ENCODE peak calls at places on chromosomes 4 and X, in five cellular contexts. N, R, T, D and Y are unnamed samples.

GRCh38 chr4:77600521-77601451 is 4.8 kb upstream of the CXCL13 start:
- DNase-seq in R (peak), T (no peak), N (no peak), D (peak), Y (no peak)

GRCh38 chr4:46389301-46389761 is 597 bp downstream of the GABRA2 start:
- DNase-seq in T (no peak), N (no peak), R (no peak), D (peak), Y (no peak)

GRCh38 chr4:108170729-108171540 is 2.2 kb upstream of the LEF1 start:
- DNase-seq in N (no peak), R (no peak), T (no peak), D (no peak), Y (no peak)

GRCh38 chr4:156169011-156169410 is 215.3 kb upstream of the CTSO start:
- DNase-seq in T (no peak), N (no peak), R (no peak), D (no peak), Y (no peak)

GRCh38 chr4:2798399-2799301 is 5.8 kb downstream of the SH3BP2 start:
- DNase-seq in T (no peak), D (peak), R (peak), N (peak), Y (no peak)

GRCh38 chr4:52372269-52372668 is 286.8 kb downstream of the USP46 start:
- DNase-seq in D (no peak), R (no peak), T (no peak), N (no peak), Y (no peak)

GRCh38 chr4:19063662-19064061 is 1042.1 kb upstream of the LCORL start:
- DNase-seq in D (no peak), N (no peak), R (no peak), T (no peak), Y (no peak)

GRCh38 chrX:12548746-12549145 is 242.5 kb upstream of the PRPS2 start:
- DNase-seq in R (no peak), D (no peak), T (no peak), N (no peak), Y (no peak)

GRCh38 chr4:189185810-189186432 is 754.8 kb upstream of the FRG1 start:
- DNase-seq in D (no peak), T (no peak), R (no peak), N (no peak), Y (no peak)

GRCh38 chr4:150280081-150280950 is 202.1 kb downstream of the DCLK2 start:
- DNase-seq in R (no peak), N (no peak), T (no peak), D (no peak), Y (no peak)

GRCh38 chrX:105744291-105744690 is 78.0 kb upstream of the NRK start:
- DNase-seq in R (no peak), T (no peak), D (no peak), N (no peak), Y (no peak)

GRCh38 chrX:135591871-135592270 is 71.4 kb downstream of the INTS6L start:
- DNase-seq in R (no peak), T (no peak), D (no peak), N (no peak), Y (no peak)

GRCh38 chr4:157664726-157665125 is 444.2 kb downstream of the GRIA2 start:
- DNase-seq in D (no peak), N (no peak), R (no peak), T (no peak), Y (no peak)

GRCh38 chr4:123379392-123379791 is 17.2 kb upstream of the SPRY1 start:
- DNase-seq in R (no peak), D (no peak), T (no peak), N (no peak), Y (no peak)

GRCh38 chr4:26342328-26343040 is 21.7 kb downstream of the RBPJ start:
- DNase-seq in T (no peak), R (no peak), D (no peak), N (no peak), Y (no peak)

GRCh38 chr4:90209922-90210321 is 82.7 kb downstream of the CCSER1 start:
- DNase-seq in D (no peak), R (no peak), N (no peak), T (no peak), Y (no peak)

GRCh38 chrX:124347242-124347641 is 879 bp downstream of the SH2D1A start:
- DNase-seq in N (no peak), R (no peak), T (no peak), D (no peak), Y (no peak)

GRCh38 chr4:73692284-73692683 is 48.1 kb upstream of the CXCL8 start:
- DNase-seq in D (no peak), N (no peak), T (no peak), R (no peak), Y (no peak)

GRCh38 chrX:1418901-1419544 is 27.1 kb upstream of the SLC25A6 start:
- DNase-seq in R (no peak), N (peak), T (no peak), D (no peak), Y (no peak)

GRCh38 chrX:65679071-65679540 is 11.7 kb downstream of the MSN start:
- DNase-seq in T (no peak), N (no peak), D (no peak), R (no peak), Y (no peak)

GRCh38 chrX:154040307-154040756 is 20.6 kb upstream of the IRAK1 start:
- DNase-seq in R (no peak), N (no peak), D (no peak), T (no peak), Y (no peak)

GRCh38 chrX:40299028-40299479 is 201.3 kb upstream of the BCOR start:
- DNase-seq in R (no peak), T (no peak), D (no peak), N (peak), Y (no peak)

GRCh38 chr4:70372760-70373159 is 10.2 kb upstream of the SMR3B start:
- DNase-seq in N (no peak), D (no peak), T (no peak), R (no peak), Y (no peak)

GRCh38 chrX:45846328-45846727 is 645.7 kb upstream of the DIPK2B start:
- DNase-seq in R (no peak), D (no peak), T (no peak), N (no peak), Y (no peak)

GRCh38 chrX:11461181-11462001 is 168.2 kb downstream of the AMELX start:
- DNase-seq in N (no peak), D (no peak), R (no peak), T (no peak), Y (no peak)

GRCh38 chrX:11261260-11261659 is 32.0 kb upstream of the AMELX start:
- DNase-seq in T (no peak), D (no peak), N (no peak), R (no peak), Y (no peak)

GRCh38 chr4:61085534-61085933 is 114.6 kb upstream of the ADGRL3 start:
- DNase-seq in R (no peak), D (no peak), T (no peak), N (no peak), Y (no peak)

GRCh38 chr4:148951346-148951745 is 509.1 kb upstream of the NR3C2 start:
- DNase-seq in D (no peak), R (no peak), N (no peak), T (no peak), Y (no peak)

GRCh38 chrX:112820364-112821308 is 20.0 kb downstream of the AMOT start:
- DNase-seq in D (no peak), N (no peak), R (no peak), T (no peak), Y (no peak)

GRCh38 chr4:3229964-3230363 is 19.0 kb upstream of the MSANTD1 start:
- DNase-seq in N (no peak), T (no peak), R (no peak), D (no peak), Y (no peak)

GRCh38 chr4:10085828-10086505 is 30.6 kb downstream of the WDR1 start:
- DNase-seq in R (no peak), N (peak), D (peak), T (no peak), Y (no peak)

GRCh38 chrX:138858438-138858837 is 146.9 kb upstream of the FGF13 start:
- DNase-seq in T (no peak), D (no peak), R (no peak), N (no peak), Y (no peak)

GRCh38 chrX:154748712-154749339 is 2.1 kb downstream of the GAB3 start:
- DNase-seq in T (no peak), N (no peak), R (no peak), D (no peak), Y (no peak)

GRCh38 chrX:133045986-133046385 is 50.9 kb downstream of the USP26 start:
- DNase-seq in D (no peak), R (no peak), T (no peak), N (no peak), Y (no peak)

GRCh38 chrX:72272868-72273267 is 4.2 kb downstream of the RPS4X start:
- DNase-seq in T (no peak), N (no peak), R (no peak), D (no peak), Y (no peak)

GRCh38 chrX:44874481-44875184 is 1.6 kb downstream of the KDM6A start:
- DNase-seq in D (peak), T (no peak), N (no peak), R (peak), Y (no peak)

GRCh38 chrX:2691543-2692220 is 587 bp downstream of the CD99 start:
- DNase-seq in D (peak), T (no peak), N (peak), R (peak), Y (no peak)

DNA sequence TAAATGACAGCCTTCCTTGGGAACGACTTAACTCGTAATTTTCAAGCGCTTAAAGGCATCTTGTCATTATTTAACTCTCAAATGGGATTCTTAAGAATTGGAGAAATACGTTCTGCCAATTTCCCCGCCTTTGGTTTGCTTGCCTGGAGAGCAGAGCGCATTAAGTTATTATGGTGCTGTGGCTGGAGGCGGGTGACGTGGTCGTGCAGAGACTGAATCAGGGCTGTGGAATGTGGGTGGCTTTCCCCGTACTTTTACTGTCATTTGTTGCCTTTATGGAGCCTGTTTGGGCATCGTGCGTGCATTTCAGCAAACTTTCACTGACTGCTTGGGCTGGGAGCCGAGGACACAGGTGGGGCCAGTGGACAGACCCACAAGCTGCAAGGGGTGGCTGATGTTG is 79.0 kb upstream of the PSAPL1 start:
- DNase-seq in N (no peak), D (no peak), T (no peak), R (no peak), Y (no peak)
- TF ChIP-seq POLR2AphosphoS5 in N (no peak), D (no peak), T (no peak), R (no peak), Y (no peak)

GRCh38 chr4:138910914-138911336 is 104.7 kb upstream of the NOCT start:
- DNase-seq in T (no peak), D (peak), N (peak), R (peak), Y (no peak)
- TF ChIP-seq POLR2AphosphoS5 in T (no peak), D (peak), N (peak), R (peak), Y (no peak)

DNA sequence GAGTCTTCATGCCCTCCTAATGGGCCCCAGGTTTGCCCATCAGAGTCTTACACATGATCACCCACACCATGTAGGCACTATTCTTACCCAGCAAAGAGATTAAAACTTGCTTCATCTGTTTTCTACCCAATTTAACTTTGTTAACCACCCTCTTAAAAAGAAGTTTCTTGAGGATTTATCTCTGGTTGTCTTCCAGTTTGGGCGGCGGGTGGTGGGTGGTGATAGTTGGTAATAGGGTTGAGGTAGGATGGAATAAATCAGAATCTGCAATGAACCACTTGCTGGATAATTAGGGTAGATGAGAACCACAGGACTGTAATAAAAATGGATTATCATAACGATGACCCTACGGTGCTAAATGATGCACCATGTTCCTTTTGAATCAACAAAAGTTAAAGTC is 30.9 kb downstream of the GALNT7 start:
- DNase-seq in D (no peak), N (no peak), R (no peak), T (no peak), Y (no peak)
- TF ChIP-seq POLR2AphosphoS5 in D (no peak), N (no peak), R (no peak), T (no peak), Y (no peak)

DNA sequence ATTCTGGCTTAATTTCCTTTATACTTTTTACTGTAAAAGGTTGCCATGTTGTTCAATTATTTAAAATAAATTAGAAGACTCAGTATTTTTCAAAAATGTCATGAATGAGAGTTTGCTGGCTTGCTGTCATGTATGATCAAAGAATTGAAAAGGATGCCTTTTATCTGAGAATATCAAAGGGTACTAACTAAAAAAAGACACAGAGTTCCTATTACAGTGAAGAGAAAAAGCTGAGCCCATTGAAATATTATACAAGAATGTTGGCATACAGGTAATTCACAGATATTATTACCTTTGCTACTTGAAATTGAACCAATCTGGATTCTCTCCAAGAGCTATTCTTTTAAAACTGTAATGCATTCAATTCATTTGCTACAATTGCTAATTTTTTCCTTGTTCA is 200.0 kb downstream of the PPP3CA start:
- DNase-seq in N (no peak), T (no peak), R (no peak), D (no peak), Y (no peak)
- TF ChIP-seq POLR2AphosphoS5 in N (no peak), T (no peak), R (no peak), D (no peak), Y (no peak)

GRCh38 chr4:118969359-118969758 is 80.7 kb downstream of the SYNPO2 start:
- DNase-seq in N (no peak), D (peak), T (no peak), R (peak), Y (no peak)
- TF ChIP-seq POLR2AphosphoS5 in N (no peak), D (peak), T (no peak), R (peak), Y (no peak)

GRCh38 chr4:102828497-102828808 is 1.1 kb upstream of the UBE2D3 start:
- DNase-seq in D (no peak), N (no peak), R (no peak), T (no peak), Y (no peak)
- TF ChIP-seq POLR2AphosphoS5 in D (no peak), N (no peak), R (no peak), T (peak), Y (peak)

DNA sequence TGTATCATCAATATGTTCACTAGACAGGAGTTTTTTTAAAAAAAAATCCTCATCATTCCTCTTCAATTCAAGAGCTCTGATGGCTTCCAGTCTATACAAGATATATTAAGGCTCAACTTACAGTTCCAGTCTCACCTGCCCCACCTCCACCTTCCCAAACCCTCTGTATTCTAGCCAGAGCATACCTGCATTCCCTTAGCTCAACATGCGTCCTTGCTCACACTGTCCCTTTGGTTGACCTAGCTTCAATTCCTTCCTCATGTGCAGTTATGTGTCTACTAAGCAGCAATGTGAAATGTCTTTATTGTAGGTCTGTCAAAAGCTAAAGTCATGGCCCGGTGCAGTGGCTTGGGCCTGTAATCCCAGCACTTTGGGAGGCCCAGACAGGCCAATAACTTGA is 10.8 kb downstream of the DHX15 start:
- DNase-seq in N (no peak), R (no peak), D (no peak), T (no peak), Y (no peak)
- TF ChIP-seq POLR2AphosphoS5 in N (no peak), R (no peak), D (no peak), T (peak), Y (no peak)

DNA sequence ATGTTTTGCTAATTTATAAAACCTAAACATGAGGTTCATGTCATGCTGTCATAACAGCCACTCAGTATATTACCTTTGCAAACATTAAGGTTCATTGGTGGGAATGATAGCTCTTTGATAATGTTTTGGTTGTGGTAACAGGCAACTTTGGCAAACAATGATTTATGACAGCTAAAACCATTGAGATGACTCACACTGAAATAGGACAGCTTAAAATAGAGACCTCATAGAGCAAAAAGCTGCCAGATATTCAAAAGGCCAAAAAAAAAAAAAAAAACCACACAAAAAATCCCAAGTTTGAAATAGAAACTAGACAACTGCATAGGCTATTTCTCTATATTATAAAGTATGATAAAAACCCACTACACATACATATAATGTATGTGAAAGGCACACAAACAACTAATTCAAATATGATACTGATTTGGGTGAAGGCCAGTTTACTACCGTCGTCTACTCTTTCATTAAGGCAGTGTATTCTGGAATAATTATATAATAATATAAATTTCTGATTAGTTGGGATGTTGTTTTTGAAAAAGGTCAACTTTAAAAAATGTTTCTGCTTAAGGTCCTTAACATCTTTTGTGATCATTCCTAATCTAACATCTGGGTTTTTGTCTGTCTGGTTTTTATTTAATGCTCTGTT is 646.0 kb upstream of the PITX2 start:
- DNase-seq in N (no peak), T (no peak), R (no peak), D (no peak), Y (no peak)
- TF ChIP-seq POLR2AphosphoS5 in N (no peak), T (no peak), R (no peak), D (no peak), Y (no peak)

GRCh38 chr4:82710202-82710929 is 88.2 kb downstream of the SCD5 start:
- DNase-seq in N (no peak), R (no peak), D (no peak), T (no peak), Y (no peak)
- TF ChIP-seq POLR2AphosphoS5 in N (no peak), R (no peak), D (no peak), T (no peak), Y (no peak)

GRCh38 chr4:36312511-36312910 is 31.1 kb downstream of the DTHD1 start:
- DNase-seq in T (no peak), N (no peak), D (no peak), R (no peak), Y (no peak)
- TF ChIP-seq POLR2AphosphoS5 in T (no peak), N (no peak), D (no peak), R (no peak), Y (no peak)